ENCODE peak calls at places on chromosomes 3 and 15, in nine cellular contexts. One of them, this sample, is unnamed.

GRCh38 chr3:26522919-26523318 is 99.7 kb upstream of the LRRC3B start:
- DNase-seq in AG08395: no peak
- DNase-seq in EH: no peak
- DNase-seq in H4: no peak
- DNase-seq in fibroblast of gingiva: no peak
- DNase-seq in psoas muscle: no peak
- DNase-seq in pancreas: no peak
- DNase-seq in smooth muscle cell of the brain vasculature: no peak
- DNase-seq in MCF 10A: no peak
- DNase-seq in this sample: no peak

GRCh38 chr3:120909602-120909878 is 1.5 kb downstream of the STXBP5L start:
- DNase-seq in AG08395: no peak
- DNase-seq in EH: no peak
- DNase-seq in H4: no peak
- DNase-seq in fibroblast of gingiva: no peak
- DNase-seq in psoas muscle: no peak
- DNase-seq in pancreas: no peak
- DNase-seq in smooth muscle cell of the brain vasculature: no peak
- DNase-seq in MCF 10A: no peak
- DNase-seq in this sample: no peak

GRCh38 chr15:50145451-50145872 is 26.4 kb upstream of the ATP8B4 start:
- DNase-seq in AG08395: peak
- DNase-seq in EH: peak
- DNase-seq in H4: peak
- DNase-seq in fibroblast of gingiva: peak
- DNase-seq in psoas muscle: no peak
- DNase-seq in pancreas: no peak
- DNase-seq in smooth muscle cell of the brain vasculature: peak
- DNase-seq in MCF 10A: peak
- DNase-seq in this sample: no peak

GRCh38 chr3:84125201-84125721 is 833.5 kb upstream of the CADM2 start:
- DNase-seq in AG08395: no peak
- DNase-seq in EH: no peak
- DNase-seq in H4: no peak
- DNase-seq in fibroblast of gingiva: no peak
- DNase-seq in psoas muscle: no peak
- DNase-seq in pancreas: no peak
- DNase-seq in smooth muscle cell of the brain vasculature: no peak
- DNase-seq in MCF 10A: no peak
- DNase-seq in this sample: no peak

GRCh38 chr15:33547876-33548275 is 237.1 kb downstream of the RYR3 start:
- DNase-seq in AG08395: peak
- DNase-seq in EH: peak
- DNase-seq in H4: peak
- DNase-seq in fibroblast of gingiva: peak
- DNase-seq in psoas muscle: peak
- DNase-seq in pancreas: no peak
- DNase-seq in smooth muscle cell of the brain vasculature: peak
- DNase-seq in MCF 10A: peak
- DNase-seq in this sample: peak

GRCh38 chr3:131396170-131396569 is 14.6 kb downstream of the NUDT16 start:
- DNase-seq in AG08395: peak
- DNase-seq in EH: peak
- DNase-seq in H4: no peak
- DNase-seq in fibroblast of gingiva: peak
- DNase-seq in psoas muscle: peak
- DNase-seq in pancreas: no peak
- DNase-seq in smooth muscle cell of the brain vasculature: no peak
- DNase-seq in MCF 10A: no peak
- DNase-seq in this sample: no peak

GRCh38 chr3:73453676-73454075 is 171.1 kb downstream of the PDZRN3 start:
- DNase-seq in AG08395: no peak
- DNase-seq in EH: peak
- DNase-seq in H4: no peak
- DNase-seq in fibroblast of gingiva: peak
- DNase-seq in psoas muscle: no peak
- DNase-seq in pancreas: no peak
- DNase-seq in smooth muscle cell of the brain vasculature: peak
- DNase-seq in MCF 10A: no peak
- DNase-seq in this sample: no peak

GRCh38 chr15:66876731-66877545 is 174.9 kb downstream of the SMAD6 start:
- DNase-seq in AG08395: no peak
- DNase-seq in EH: no peak
- DNase-seq in H4: peak
- DNase-seq in fibroblast of gingiva: no peak
- DNase-seq in psoas muscle: no peak
- DNase-seq in pancreas: no peak
- DNase-seq in smooth muscle cell of the brain vasculature: no peak
- DNase-seq in MCF 10A: no peak
- DNase-seq in this sample: no peak

GRCh38 chr15:78615151-78615589 is 5.6 kb downstream of the CHRNA3 start:
- DNase-seq in AG08395: no peak
- DNase-seq in EH: no peak
- DNase-seq in H4: no peak
- DNase-seq in fibroblast of gingiva: no peak
- DNase-seq in psoas muscle: no peak
- DNase-seq in pancreas: no peak
- DNase-seq in smooth muscle cell of the brain vasculature: no peak
- DNase-seq in MCF 10A: no peak
- DNase-seq in this sample: no peak

GRCh38 chr15:66838671-66839239 is 136.7 kb downstream of the SMAD6 start:
- DNase-seq in AG08395: no peak
- DNase-seq in EH: peak
- DNase-seq in H4: no peak
- DNase-seq in fibroblast of gingiva: no peak
- DNase-seq in psoas muscle: no peak
- DNase-seq in pancreas: no peak
- DNase-seq in smooth muscle cell of the brain vasculature: no peak
- DNase-seq in MCF 10A: no peak
- DNase-seq in this sample: no peak

GRCh38 chr3:179148446-179149238 is 485 bp downstream of the PIK3CA start:
- DNase-seq in AG08395: peak
- DNase-seq in EH: peak
- DNase-seq in H4: peak
- DNase-seq in fibroblast of gingiva: peak
- DNase-seq in psoas muscle: peak
- DNase-seq in pancreas: peak
- DNase-seq in smooth muscle cell of the brain vasculature: no peak
- DNase-seq in MCF 10A: peak
- DNase-seq in this sample: peak

GRCh38 chr3:172717493-172718088 is 6.7 kb upstream of the NCEH1 start:
- DNase-seq in AG08395: no peak
- DNase-seq in EH: peak
- DNase-seq in H4: peak
- DNase-seq in fibroblast of gingiva: no peak
- DNase-seq in psoas muscle: no peak
- DNase-seq in pancreas: no peak
- DNase-seq in smooth muscle cell of the brain vasculature: no peak
- DNase-seq in MCF 10A: peak
- DNase-seq in this sample: no peak

GRCh38 chr15:63243776-63244175 is 33.6 kb upstream of the APH1B start:
- DNase-seq in AG08395: no peak
- DNase-seq in EH: no peak
- DNase-seq in H4: no peak
- DNase-seq in fibroblast of gingiva: no peak
- DNase-seq in psoas muscle: no peak
- DNase-seq in pancreas: no peak
- DNase-seq in smooth muscle cell of the brain vasculature: no peak
- DNase-seq in MCF 10A: no peak
- DNase-seq in this sample: no peak

GRCh38 chr3:171044828-171045793 is 18.6 kb upstream of the SLC2A2 start:
- DNase-seq in AG08395: peak
- DNase-seq in EH: peak
- DNase-seq in H4: no peak
- DNase-seq in fibroblast of gingiva: peak
- DNase-seq in psoas muscle: no peak
- DNase-seq in pancreas: no peak
- DNase-seq in smooth muscle cell of the brain vasculature: no peak
- DNase-seq in MCF 10A: peak
- DNase-seq in this sample: no peak

GRCh38 chr3:17443142-17443541 is 299.3 kb downstream of the TBC1D5 start:
- DNase-seq in AG08395: no peak
- DNase-seq in EH: no peak
- DNase-seq in H4: no peak
- DNase-seq in fibroblast of gingiva: no peak
- DNase-seq in psoas muscle: no peak
- DNase-seq in pancreas: no peak
- DNase-seq in smooth muscle cell of the brain vasculature: no peak
- DNase-seq in MCF 10A: no peak
- DNase-seq in this sample: no peak

GRCh38 chr3:3906171-3906570 is 106.9 kb downstream of the LRRN1 start:
- DNase-seq in AG08395: no peak
- DNase-seq in EH: no peak
- DNase-seq in H4: no peak
- DNase-seq in fibroblast of gingiva: no peak
- DNase-seq in psoas muscle: no peak
- DNase-seq in pancreas: no peak
- DNase-seq in smooth muscle cell of the brain vasculature: no peak
- DNase-seq in MCF 10A: no peak
- DNase-seq in this sample: no peak

GRCh38 chr15:95520511-95520910 is 810.0 kb upstream of the NR2F2 start:
- DNase-seq in AG08395: no peak
- DNase-seq in EH: peak
- DNase-seq in H4: no peak
- DNase-seq in fibroblast of gingiva: no peak
- DNase-seq in psoas muscle: no peak
- DNase-seq in pancreas: no peak
- DNase-seq in smooth muscle cell of the brain vasculature: no peak
- DNase-seq in MCF 10A: no peak
- DNase-seq in this sample: no peak

GRCh38 chr15:68572309-68572708 is 6.5 kb upstream of the CORO2B start:
- DNase-seq in AG08395: no peak
- DNase-seq in EH: no peak
- DNase-seq in H4: no peak
- DNase-seq in fibroblast of gingiva: no peak
- DNase-seq in psoas muscle: no peak
- DNase-seq in pancreas: no peak
- DNase-seq in smooth muscle cell of the brain vasculature: no peak
- DNase-seq in MCF 10A: no peak
- DNase-seq in this sample: no peak

GRCh38 chr15:89090791-89091666 is 2.8 kb downstream of the ABHD2 start:
- DNase-seq in AG08395: peak
- DNase-seq in EH: peak
- DNase-seq in H4: peak
- DNase-seq in fibroblast of gingiva: peak
- DNase-seq in psoas muscle: peak
- DNase-seq in pancreas: peak
- DNase-seq in smooth muscle cell of the brain vasculature: no peak
- DNase-seq in MCF 10A: peak
- DNase-seq in this sample: peak

GRCh38 chr15:74723187-74723586 is 2.1 kb downstream of the CYP1A1 start:
- DNase-seq in AG08395: no peak
- DNase-seq in EH: no peak
- DNase-seq in H4: no peak
- DNase-seq in fibroblast of gingiva: no peak
- DNase-seq in psoas muscle: no peak
- DNase-seq in pancreas: no peak
- DNase-seq in smooth muscle cell of the brain vasculature: no peak
- DNase-seq in MCF 10A: no peak
- DNase-seq in this sample: no peak

GRCh38 chr3:77038468-77038927 is 1.4 kb upstream of the ROBO2 start:
- DNase-seq in AG08395: peak
- DNase-seq in EH: peak
- DNase-seq in H4: peak
- DNase-seq in fibroblast of gingiva: peak
- DNase-seq in psoas muscle: peak
- DNase-seq in pancreas: peak
- DNase-seq in smooth muscle cell of the brain vasculature: peak
- DNase-seq in MCF 10A: peak
- DNase-seq in this sample: peak

This sample was measured in mucosa of descending colon.